ENCODE peak calls at places on chromosomes 16 and 17, in ten cellular contexts. C is NCI-H1092; S is SK-N-DZ; D is LoVo; Z is ELF-1; R is hippocampal formation; V is kidney tubule cell; L is endothelial cell; I is germinal center; E is naive thymus-derived CD8-positive, alpha-beta T cell. N is an unnamed sample.
A peak's percentile ranks its signal among the peaks of the same experiment; 100 is the strongest.

GRCh38 chr16:17515421-17516210 is 44.9 kb upstream of the XYLT1 start:
- DNase-seq in C (no peak), L (no peak), S (no peak), Z (no peak), R (no peak), D (no peak), V (peak; percentile 71), I (no peak), E (no peak), N (no peak)

GRCh38 chr17:40778466-40778865 is 3.9 kb downstream of the KRT27 start:
- DNase-seq in I (no peak), D (no peak), L (no peak), C (no peak), V (no peak), E (no peak), S (no peak), R (no peak), Z (no peak), N (no peak)

GRCh38 chr16:67243481-67243880 is 3.8 kb downstream of the FHOD1 start:
- DNase-seq in L (no peak), S (no peak), C (no peak), R (no peak), I (no peak), D (no peak), V (no peak), Z (no peak), E (no peak), N (no peak)

GRCh38 chr17:40306395-40306794 is 2.6 kb upstream of the RARA start:
- DNase-seq in I (no peak), L (no peak), Z (no peak), R (no peak), S (no peak), V (no peak), D (no peak), C (no peak), E (no peak), N (no peak)

GRCh38 chr17:30323895-30324319 is 9.9 kb downstream of the TMIGD1 start:
- DNase-seq in D (peak; percentile 78), R (no peak), S (no peak), Z (no peak), C (no peak), V (peak; percentile 78), I (peak; percentile 7), L (no peak), E (peak; percentile 13), N (no peak)

GRCh38 chr17:66347661-66348604 is 45.5 kb downstream of the PRKCA start:
- DNase-seq in V (peak; percentile 60), S (no peak), L (no peak), C (peak; percentile 66), R (no peak), I (no peak), Z (no peak), E (no peak), D (peak; percentile 55), N (no peak)

GRCh38 chr16:81821422-81822128 is 42.5 kb downstream of the PLCG2 start:
- DNase-seq in Z (no peak), I (peak; percentile 59), E (no peak), S (no peak), V (peak; percentile 54), L (no peak), R (no peak), C (no peak), D (no peak), N (no peak)

GRCh38 chr16:1333854-1334719 is 642 bp downstream of the BAIAP3 start:
- DNase-seq in I (no peak), R (no peak), L (no peak), Z (no peak), D (no peak), S (no peak), E (no peak), C (no peak), V (no peak), N (no peak)